ENCODE peak calls at places on chromosomes 7 and 10, in seven cellular contexts. O is stomach, P is transverse colon, L is AG09309, E is cardiac muscle cell, G is AG04450, M is prostate gland. Q is an unnamed sample.

GRCh38 chr10:129471447-129471846 is 4.4 kb downstream of the MGMT start:
- DNase-seq in O (no peak), P (no peak), L (no peak), E (no peak), G (no peak), M (no peak), Q (no peak)

GRCh38 chr10:89283988-89284475 is 17.8 kb upstream of the IFIT2 start:
- DNase-seq in O (no peak), P (peak; percentile 28), L (peak; percentile 83), E (peak; percentile 94), G (no peak), M (no peak), Q (peak; percentile 69)

GRCh38 chr7:72445075-72445474 is 32.9 kb upstream of the CALN1 start:
- DNase-seq in O (no peak), P (no peak), L (no peak), E (no peak), G (no peak), M (no peak), Q (no peak)

GRCh38 chr10:1198453-1199344 is 142.5 kb downstream of the WDR37 start:
- DNase-seq in O (peak; percentile 22), P (peak; percentile 40), L (no peak), E (no peak), G (no peak), M (no peak), Q (no peak)

GRCh38 chr7:156732091-156732621 is 91.6 kb downstream of the RNF32 start:
- DNase-seq in O (no peak), P (no peak), L (no peak), E (no peak), G (no peak), M (no peak), Q (peak; percentile 51)

GRCh38 chr7:68684246-68684850 is 913.9 kb upstream of the AUTS2 start:
- DNase-seq in O (no peak), P (no peak), L (no peak), E (peak; percentile 59), G (no peak), M (no peak), Q (peak; percentile 24)

GRCh38 chr7:34776748-34777358 is 118.8 kb downstream of the NPSR1 start:
- DNase-seq in O (no peak), P (no peak), L (no peak), E (no peak), G (no peak), M (no peak), Q (no peak)

GRCh38 chr10:62806246-62806645 is 1.7 kb downstream of the ADO start:
- DNase-seq in O (no peak), P (no peak), L (no peak), E (no peak), G (no peak), M (no peak), Q (no peak)

GRCh38 chr7:150968056-150968455 is 10.1 kb downstream of the KCNH2 start:
- DNase-seq in O (no peak), P (no peak), L (no peak), E (no peak), G (no peak), M (no peak), Q (no peak)

GRCh38 chr10:32237644-32238345 is 109.2 kb downstream of the EPC1 start:
- DNase-seq in O (no peak), P (no peak), L (peak; percentile 37), E (peak; percentile 23), G (peak; percentile 21), M (no peak), Q (peak; percentile 49)

GRCh38 chr7:141731476-141732149 is 6.5 kb upstream of the SSBP1 start:
- DNase-seq in O (no peak), P (no peak), L (no peak), E (no peak), G (no peak), M (no peak), Q (no peak)

GRCh38 chr7:36280840-36281812 is 108.5 kb upstream of the ANLN start:
- DNase-seq in O (peak; percentile 69), P (peak; percentile 73), L (peak; percentile 54), E (peak; percentile 79), G (peak; percentile 62), M (peak; percentile 45), Q (peak; percentile 77)

GRCh38 chr10:6841746-6842145 is 261.7 kb upstream of the PRKCQ start:
- DNase-seq in O (no peak), P (no peak), L (no peak), E (no peak), G (no peak), M (no peak), Q (no peak)

GRCh38 chr7:104175336-104175984 is 32.4 kb downstream of the ORC5 start:
- DNase-seq in O (no peak), P (no peak), L (no peak), E (no peak), G (no peak), M (no peak), Q (no peak)

DNA sequence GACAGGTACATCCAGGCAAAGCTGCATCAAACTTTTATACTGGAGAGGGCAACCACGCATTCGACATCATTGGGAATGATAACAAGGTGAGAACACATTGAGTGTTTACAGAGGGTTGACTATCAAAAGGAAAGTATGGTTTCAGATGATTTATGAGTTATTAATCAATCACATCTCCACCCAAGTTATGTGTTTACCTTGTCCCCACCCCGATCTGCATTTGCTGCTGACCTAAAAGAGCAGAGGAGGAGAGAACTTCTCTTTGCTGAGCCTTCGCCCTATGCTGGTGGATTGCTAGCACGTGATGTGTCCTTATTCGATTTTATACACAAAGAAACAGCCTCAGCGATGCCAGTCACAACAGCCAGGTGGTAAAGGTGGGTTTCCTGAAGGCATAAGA is at the start of gene MSMB:
- DNase-seq in O (no peak), P (no peak), L (no peak), E (no peak), G (no peak), M (no peak), Q (no peak)
- H3K4me3 ChIP-seq in O (peak within 1 kb of the TSS; percentile 7), P (no peak within 1 kb of the TSS), L (no peak within 1 kb of the TSS), E (no peak within 1 kb of the TSS), G (no peak within 1 kb of the TSS), M (peak within 1 kb of the TSS; percentile 33), Q (no peak within 1 kb of the TSS)

DNA sequence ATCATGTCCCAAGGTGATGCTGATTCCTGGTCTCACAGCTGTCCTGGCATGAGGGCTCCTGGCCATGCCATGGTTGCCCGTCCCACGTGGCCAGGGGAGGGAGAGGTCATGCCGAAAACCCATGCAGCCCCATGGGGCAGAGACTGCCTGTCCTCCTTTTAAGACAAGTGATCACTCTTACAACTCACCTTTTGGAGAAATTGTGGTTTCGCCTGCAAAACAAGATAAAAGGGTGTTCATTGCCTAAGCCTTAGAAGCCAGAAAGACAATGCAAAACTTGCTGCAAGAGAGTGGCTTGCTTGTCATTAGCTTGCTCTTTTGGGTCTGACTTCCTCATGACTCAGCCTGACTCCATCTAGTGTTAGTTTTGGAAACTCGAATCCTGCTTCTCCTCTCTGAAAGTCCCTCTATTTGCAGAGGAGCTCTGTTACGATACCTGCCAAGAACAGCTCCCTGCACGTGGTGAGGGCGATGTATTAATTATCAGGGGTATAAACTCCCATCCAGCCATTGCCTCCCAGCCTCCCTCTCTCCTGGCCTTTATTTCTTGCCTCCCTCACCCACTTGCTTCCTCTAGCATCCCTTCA is 26.7 kb downstream of the TMEM273 start:
- DNase-seq in O (no peak), P (no peak), L (no peak), E (peak; percentile 59), G (no peak), M (no peak), Q (peak; percentile 68)
- TF ChIP-seq CTCF in O (peak; percentile 19), P (no peak), L (peak; percentile 58), E (peak; percentile 50), G (peak; percentile 64), M (no peak), Q (peak; percentile 51)

GRCh38 chr10:69414036-69415018 is 2.4 kb downstream of the TACR2 start:
- DNase-seq in O (no peak), P (no peak), L (no peak), E (no peak), G (no peak), M (no peak), Q (no peak)
- H3K4me3 ChIP-seq in O (peak overlapping the region; percentile 40), P (peak overlapping the region; percentile 13), L (no peak overlapping the region), E (no peak overlapping the region), G (no peak overlapping the region), M (no peak overlapping the region), Q (no peak overlapping the region)

GRCh38 chr7:27917774-27918314 is 177.9 kb downstream of the TAX1BP1 start:
- DNase-seq in O (no peak), P (no peak), L (peak; percentile 10), E (peak; percentile 58), G (no peak), M (no peak), Q (peak; percentile 56)
- TF ChIP-seq CTCF in O (no peak), P (no peak), L (no peak), E (no peak), G (no peak), M (no peak), Q (no peak)

GRCh38 chr10:75283150-75284096 is 47.7 kb upstream of the COMTD1 start:
- DNase-seq in O (no peak), P (no peak), L (peak; percentile 46), E (peak; percentile 52), G (no peak), M (peak; percentile 54), Q (peak; percentile 21)
- H3K4me3 ChIP-seq in O (no peak overlapping the region), P (no peak overlapping the region), L (no peak overlapping the region), E (no peak overlapping the region), G (no peak overlapping the region), M (no peak overlapping the region), Q (no peak overlapping the region)

GRCh38 chr10:43042503-43043341 is 34.1 kb upstream of the RET start:
- DNase-seq in O (peak; percentile 22), P (no peak), L (no peak), E (no peak), G (no peak), M (no peak), Q (no peak)
- TF ChIP-seq CTCF in O (no peak), P (no peak), L (no peak), E (no peak), G (no peak), M (no peak), Q (no peak)